ENCODE peak calls at places on chromosome 3, in eight cellular contexts. One of them, this sample, is unnamed.

GRCh38 chr3:180612363-180612762 is 10.4 kb downstream of the TTC14 start:
- DNase-seq in NCI-H774: no peak
- DNase-seq in caudate nucleus: no peak
- DNase-seq in NCI-H1105: no peak
- DNase-seq in NCI-H1092 treated with DMSO at 0.1 percent for 48 hours: no peak
- DNase-seq in central memory CD4-positive, alpha-beta T cell: no peak
- DNase-seq in HT-29: no peak
- DNase-seq in fibroblast of the aortic adventitia: no peak
- DNase-seq in this sample: no peak

GRCh38 chr3:184314700-184315505 is 497 bp downstream of the EIF4G1 start:
- DNase-seq in NCI-H774: peak
- DNase-seq in caudate nucleus: peak
- DNase-seq in NCI-H1105: peak
- DNase-seq in NCI-H1092 treated with DMSO at 0.1 percent for 48 hours: peak
- DNase-seq in central memory CD4-positive, alpha-beta T cell: peak
- DNase-seq in HT-29: peak
- DNase-seq in fibroblast of the aortic adventitia: peak
- DNase-seq in this sample: peak

GRCh38 chr3:15291589-15292541 is 40.5 kb downstream of the SH3BP5 start:
- DNase-seq in NCI-H774: no peak
- DNase-seq in caudate nucleus: no peak
- DNase-seq in NCI-H1105: no peak
- DNase-seq in NCI-H1092 treated with DMSO at 0.1 percent for 48 hours: no peak
- DNase-seq in central memory CD4-positive, alpha-beta T cell: peak
- DNase-seq in HT-29: no peak
- DNase-seq in fibroblast of the aortic adventitia: peak
- DNase-seq in this sample: no peak

GRCh38 chr3:187694801-187695200 is 7.6 kb downstream of the RTP2 start:
- DNase-seq in NCI-H774: no peak
- DNase-seq in caudate nucleus: no peak
- DNase-seq in NCI-H1105: no peak
- DNase-seq in NCI-H1092 treated with DMSO at 0.1 percent for 48 hours: no peak
- DNase-seq in central memory CD4-positive, alpha-beta T cell: no peak
- DNase-seq in HT-29: no peak
- DNase-seq in fibroblast of the aortic adventitia: peak
- DNase-seq in this sample: no peak

GRCh38 chr3:122325769-122326168 is 721 bp downstream of the CSTA start:
- DNase-seq in NCI-H774: no peak
- DNase-seq in caudate nucleus: no peak
- DNase-seq in NCI-H1105: no peak
- DNase-seq in NCI-H1092 treated with DMSO at 0.1 percent for 48 hours: no peak
- DNase-seq in central memory CD4-positive, alpha-beta T cell: no peak
- DNase-seq in HT-29: no peak
- DNase-seq in fibroblast of the aortic adventitia: no peak
- DNase-seq in this sample: no peak

GRCh38 chr3:132623646-132624045 is 26.6 kb downstream of the ACKR4 start:
- DNase-seq in NCI-H774: no peak
- DNase-seq in caudate nucleus: no peak
- DNase-seq in NCI-H1105: no peak
- DNase-seq in NCI-H1092 treated with DMSO at 0.1 percent for 48 hours: no peak
- DNase-seq in central memory CD4-positive, alpha-beta T cell: no peak
- DNase-seq in HT-29: no peak
- DNase-seq in fibroblast of the aortic adventitia: no peak
- DNase-seq in this sample: no peak

GRCh38 chr3:185537369-185537970 is 14.9 kb downstream of the LIPH start:
- DNase-seq in NCI-H774: no peak
- DNase-seq in caudate nucleus: no peak
- DNase-seq in NCI-H1105: no peak
- DNase-seq in NCI-H1092 treated with DMSO at 0.1 percent for 48 hours: no peak
- DNase-seq in central memory CD4-positive, alpha-beta T cell: no peak
- DNase-seq in HT-29: peak
- DNase-seq in fibroblast of the aortic adventitia: peak
- DNase-seq in this sample: peak

GRCh38 chr3:121998030-121998580 is 23.9 kb downstream of the ILDR1 start:
- DNase-seq in NCI-H774: no peak
- DNase-seq in caudate nucleus: no peak
- DNase-seq in NCI-H1105: no peak
- DNase-seq in NCI-H1092 treated with DMSO at 0.1 percent for 48 hours: no peak
- DNase-seq in central memory CD4-positive, alpha-beta T cell: no peak
- DNase-seq in HT-29: peak
- DNase-seq in fibroblast of the aortic adventitia: peak
- DNase-seq in this sample: no peak

GRCh38 chr3:100069472-100069871 is 44.8 kb downstream of the FILIP1L start:
- DNase-seq in NCI-H774: no peak
- DNase-seq in caudate nucleus: no peak
- DNase-seq in NCI-H1105: no peak
- DNase-seq in NCI-H1092 treated with DMSO at 0.1 percent for 48 hours: no peak
- DNase-seq in central memory CD4-positive, alpha-beta T cell: no peak
- DNase-seq in HT-29: no peak
- DNase-seq in fibroblast of the aortic adventitia: no peak
- DNase-seq in this sample: no peak

GRCh38 chr3:119295816-119296484 is 1.8 kb downstream of the ARHGAP31 start:
- DNase-seq in NCI-H774: no peak
- DNase-seq in caudate nucleus: no peak
- DNase-seq in NCI-H1105: no peak
- DNase-seq in NCI-H1092 treated with DMSO at 0.1 percent for 48 hours: no peak
- DNase-seq in central memory CD4-positive, alpha-beta T cell: no peak
- DNase-seq in HT-29: no peak
- DNase-seq in fibroblast of the aortic adventitia: peak
- DNase-seq in this sample: no peak

GRCh38 chr3:160473978-160474377 is 24.4 kb upstream of the TRIM59 start:
- DNase-seq in NCI-H774: no peak
- DNase-seq in caudate nucleus: no peak
- DNase-seq in NCI-H1105: no peak
- DNase-seq in NCI-H1092 treated with DMSO at 0.1 percent for 48 hours: no peak
- DNase-seq in central memory CD4-positive, alpha-beta T cell: no peak
- DNase-seq in HT-29: no peak
- DNase-seq in fibroblast of the aortic adventitia: peak
- DNase-seq in this sample: no peak

GRCh38 chr3:134477938-134478337 is 7.8 kb downstream of the ANAPC13 start:
- DNase-seq in NCI-H774: no peak
- DNase-seq in caudate nucleus: no peak
- DNase-seq in NCI-H1105: no peak
- DNase-seq in NCI-H1092 treated with DMSO at 0.1 percent for 48 hours: no peak
- DNase-seq in central memory CD4-positive, alpha-beta T cell: no peak
- DNase-seq in HT-29: no peak
- DNase-seq in fibroblast of the aortic adventitia: no peak
- DNase-seq in this sample: no peak

GRCh38 chr3:9613349-9613748 is 36.0 kb upstream of the MTMR14 start:
- DNase-seq in NCI-H774: no peak
- DNase-seq in caudate nucleus: no peak
- DNase-seq in NCI-H1105: no peak
- DNase-seq in NCI-H1092 treated with DMSO at 0.1 percent for 48 hours: no peak
- DNase-seq in central memory CD4-positive, alpha-beta T cell: no peak
- DNase-seq in HT-29: no peak
- DNase-seq in fibroblast of the aortic adventitia: no peak
- DNase-seq in this sample: no peak

GRCh38 chr3:16828815-16829214 is 55.9 kb upstream of the PLCL2 start:
- DNase-seq in NCI-H774: no peak
- DNase-seq in caudate nucleus: no peak
- DNase-seq in NCI-H1105: no peak
- DNase-seq in NCI-H1092 treated with DMSO at 0.1 percent for 48 hours: no peak
- DNase-seq in central memory CD4-positive, alpha-beta T cell: peak
- DNase-seq in HT-29: peak
- DNase-seq in fibroblast of the aortic adventitia: peak
- DNase-seq in this sample: no peak

GRCh38 chr3:48433472-48434118 is 3.7 kb upstream of the PLXNB1 start:
- DNase-seq in NCI-H774: no peak
- DNase-seq in caudate nucleus: no peak
- DNase-seq in NCI-H1105: no peak
- DNase-seq in NCI-H1092 treated with DMSO at 0.1 percent for 48 hours: no peak
- DNase-seq in central memory CD4-positive, alpha-beta T cell: no peak
- DNase-seq in HT-29: peak
- DNase-seq in fibroblast of the aortic adventitia: peak
- DNase-seq in this sample: no peak

GRCh38 chr3:136343446-136343845 is 93.3 kb downstream of the PCCB start:
- DNase-seq in NCI-H774: peak
- DNase-seq in caudate nucleus: no peak
- DNase-seq in NCI-H1105: peak
- DNase-seq in NCI-H1092 treated with DMSO at 0.1 percent for 48 hours: no peak
- DNase-seq in central memory CD4-positive, alpha-beta T cell: no peak
- DNase-seq in HT-29: no peak
- DNase-seq in fibroblast of the aortic adventitia: no peak
- DNase-seq in this sample: peak

GRCh38 chr3:126956866-126957650 is 25.9 kb upstream of the PLXNA1 start:
- DNase-seq in NCI-H774: no peak
- DNase-seq in caudate nucleus: no peak
- DNase-seq in NCI-H1105: no peak
- DNase-seq in NCI-H1092 treated with DMSO at 0.1 percent for 48 hours: no peak
- DNase-seq in central memory CD4-positive, alpha-beta T cell: no peak
- DNase-seq in HT-29: no peak
- DNase-seq in fibroblast of the aortic adventitia: no peak
- DNase-seq in this sample: no peak

GRCh38 chr3:5813521-5813920 is 626.0 kb downstream of the EDEM1 start:
- DNase-seq in NCI-H774: no peak
- DNase-seq in caudate nucleus: no peak
- DNase-seq in NCI-H1105: no peak
- DNase-seq in NCI-H1092 treated with DMSO at 0.1 percent for 48 hours: no peak
- DNase-seq in central memory CD4-positive, alpha-beta T cell: no peak
- DNase-seq in HT-29: no peak
- DNase-seq in fibroblast of the aortic adventitia: no peak
- DNase-seq in this sample: no peak

GRCh38 chr3:23202921-23203650 is at the start of gene UBE2E2:
- DNase-seq in NCI-H774: peak
- DNase-seq in caudate nucleus: peak
- DNase-seq in NCI-H1105: peak
- DNase-seq in NCI-H1092 treated with DMSO at 0.1 percent for 48 hours: peak
- DNase-seq in central memory CD4-positive, alpha-beta T cell: peak
- DNase-seq in HT-29: peak
- DNase-seq in fibroblast of the aortic adventitia: peak
- DNase-seq in this sample: peak

GRCh38 chr3:186413615-186414415 is 51.8 kb upstream of the DGKG start:
- DNase-seq in NCI-H774: no peak
- DNase-seq in caudate nucleus: peak
- DNase-seq in NCI-H1105: peak
- DNase-seq in NCI-H1092 treated with DMSO at 0.1 percent for 48 hours: peak
- DNase-seq in central memory CD4-positive, alpha-beta T cell: peak
- DNase-seq in HT-29: no peak
- DNase-seq in fibroblast of the aortic adventitia: peak
- DNase-seq in this sample: peak

GRCh38 chr3:123372789-123373534 is 75.9 kb downstream of the ADCY5 start:
- DNase-seq in NCI-H774: no peak
- DNase-seq in caudate nucleus: no peak
- DNase-seq in NCI-H1105: no peak
- DNase-seq in NCI-H1092 treated with DMSO at 0.1 percent for 48 hours: no peak
- DNase-seq in central memory CD4-positive, alpha-beta T cell: no peak
- DNase-seq in HT-29: no peak
- DNase-seq in fibroblast of the aortic adventitia: no peak
- DNase-seq in this sample: no peak

GRCh38 chr3:132160218-132160617 is 125.4 kb upstream of the CPNE4 start:
- DNase-seq in NCI-H774: no peak
- DNase-seq in caudate nucleus: no peak
- DNase-seq in NCI-H1105: no peak
- DNase-seq in NCI-H1092 treated with DMSO at 0.1 percent for 48 hours: no peak
- DNase-seq in central memory CD4-positive, alpha-beta T cell: no peak
- DNase-seq in HT-29: no peak
- DNase-seq in fibroblast of the aortic adventitia: no peak
- DNase-seq in this sample: no peak

GRCh38 chr3:22568285-22568684 is 634.8 kb upstream of the UBE2E2 start:
- DNase-seq in NCI-H774: no peak
- DNase-seq in caudate nucleus: no peak
- DNase-seq in NCI-H1105: no peak
- DNase-seq in NCI-H1092 treated with DMSO at 0.1 percent for 48 hours: no peak
- DNase-seq in central memory CD4-positive, alpha-beta T cell: no peak
- DNase-seq in HT-29: no peak
- DNase-seq in fibroblast of the aortic adventitia: no peak
- DNase-seq in this sample: no peak

GRCh38 chr3:177672252-177672911 is 475.1 kb upstream of the TBL1XR1 start:
- DNase-seq in NCI-H774: no peak
- DNase-seq in caudate nucleus: no peak
- DNase-seq in NCI-H1105: no peak
- DNase-seq in NCI-H1092 treated with DMSO at 0.1 percent for 48 hours: no peak
- DNase-seq in central memory CD4-positive, alpha-beta T cell: no peak
- DNase-seq in HT-29: no peak
- DNase-seq in fibroblast of the aortic adventitia: no peak
- DNase-seq in this sample: no peak

GRCh38 chr3:32757618-32758374 is 60.0 kb upstream of the TRIM71 start:
- DNase-seq in NCI-H774: no peak
- DNase-seq in caudate nucleus: no peak
- DNase-seq in NCI-H1105: no peak
- DNase-seq in NCI-H1092 treated with DMSO at 0.1 percent for 48 hours: no peak
- DNase-seq in central memory CD4-positive, alpha-beta T cell: no peak
- DNase-seq in HT-29: no peak
- DNase-seq in fibroblast of the aortic adventitia: no peak
- DNase-seq in this sample: no peak

GRCh38 chr3:150248116-150248864 is 159.8 kb upstream of the TSC22D2 start:
- DNase-seq in NCI-H774: no peak
- DNase-seq in caudate nucleus: no peak
- DNase-seq in NCI-H1105: no peak
- DNase-seq in NCI-H1092 treated with DMSO at 0.1 percent for 48 hours: no peak
- DNase-seq in central memory CD4-positive, alpha-beta T cell: no peak
- DNase-seq in HT-29: no peak
- DNase-seq in fibroblast of the aortic adventitia: peak
- DNase-seq in this sample: no peak

GRCh38 chr3:65604863-65605526 is 433.7 kb downstream of the MAGI1 start:
- DNase-seq in NCI-H774: no peak
- DNase-seq in caudate nucleus: no peak
- DNase-seq in NCI-H1105: no peak
- DNase-seq in NCI-H1092 treated with DMSO at 0.1 percent for 48 hours: no peak
- DNase-seq in central memory CD4-positive, alpha-beta T cell: no peak
- DNase-seq in HT-29: no peak
- DNase-seq in fibroblast of the aortic adventitia: peak
- DNase-seq in this sample: no peak

GRCh38 chr3:16978234-16978920 is 93.6 kb downstream of the PLCL2 start:
- DNase-seq in NCI-H774: no peak
- DNase-seq in caudate nucleus: no peak
- DNase-seq in NCI-H1105: no peak
- DNase-seq in NCI-H1092 treated with DMSO at 0.1 percent for 48 hours: no peak
- DNase-seq in central memory CD4-positive, alpha-beta T cell: no peak
- DNase-seq in HT-29: no peak
- DNase-seq in fibroblast of the aortic adventitia: peak
- DNase-seq in this sample: no peak

GRCh38 chr3:36635731-36636130 is 128.6 kb downstream of the DCLK3 start:
- DNase-seq in NCI-H774: no peak
- DNase-seq in caudate nucleus: no peak
- DNase-seq in NCI-H1105: no peak
- DNase-seq in NCI-H1092 treated with DMSO at 0.1 percent for 48 hours: no peak
- DNase-seq in central memory CD4-positive, alpha-beta T cell: no peak
- DNase-seq in HT-29: no peak
- DNase-seq in fibroblast of the aortic adventitia: peak
- DNase-seq in this sample: no peak

GRCh38 chr3:193134895-193135294 is 106.1 kb upstream of the PLAAT1 start:
- DNase-seq in NCI-H774: no peak
- DNase-seq in caudate nucleus: no peak
- DNase-seq in NCI-H1105: no peak
- DNase-seq in NCI-H1092 treated with DMSO at 0.1 percent for 48 hours: no peak
- DNase-seq in central memory CD4-positive, alpha-beta T cell: no peak
- DNase-seq in HT-29: no peak
- DNase-seq in fibroblast of the aortic adventitia: peak
- DNase-seq in this sample: no peak

GRCh38 chr3:123126653-123127052 is 59.8 kb downstream of the PDIA5 start:
- DNase-seq in NCI-H774: no peak
- DNase-seq in caudate nucleus: no peak
- DNase-seq in NCI-H1105: no peak
- DNase-seq in NCI-H1092 treated with DMSO at 0.1 percent for 48 hours: no peak
- DNase-seq in central memory CD4-positive, alpha-beta T cell: no peak
- DNase-seq in HT-29: no peak
- DNase-seq in fibroblast of the aortic adventitia: no peak
- DNase-seq in this sample: no peak

GRCh38 chr3:10762611-10763247 is 53.3 kb upstream of the SLC6A11 start:
- DNase-seq in NCI-H774: no peak
- DNase-seq in caudate nucleus: no peak
- DNase-seq in NCI-H1105: no peak
- DNase-seq in NCI-H1092 treated with DMSO at 0.1 percent for 48 hours: no peak
- DNase-seq in central memory CD4-positive, alpha-beta T cell: no peak
- DNase-seq in HT-29: no peak
- DNase-seq in fibroblast of the aortic adventitia: no peak
- DNase-seq in this sample: no peak

GRCh38 chr3:18012464-18012863 is 270.0 kb upstream of the TBC1D5 start:
- DNase-seq in NCI-H774: no peak
- DNase-seq in caudate nucleus: no peak
- DNase-seq in NCI-H1105: no peak
- DNase-seq in NCI-H1092 treated with DMSO at 0.1 percent for 48 hours: no peak
- DNase-seq in central memory CD4-positive, alpha-beta T cell: no peak
- DNase-seq in HT-29: no peak
- DNase-seq in fibroblast of the aortic adventitia: no peak
- DNase-seq in this sample: no peak

GRCh38 chr3:61564405-61565059 is 3.2 kb downstream of the PTPRG start:
- DNase-seq in NCI-H774: no peak
- DNase-seq in caudate nucleus: peak
- DNase-seq in NCI-H1105: no peak
- DNase-seq in NCI-H1092 treated with DMSO at 0.1 percent for 48 hours: no peak
- DNase-seq in central memory CD4-positive, alpha-beta T cell: no peak
- DNase-seq in HT-29: no peak
- DNase-seq in fibroblast of the aortic adventitia: peak
- DNase-seq in this sample: no peak